ENCODE peak calls at places on chromosome 14, in four cellular contexts. D is HepG2, L is SK-N-SH, Z is K562. T is an unnamed sample.
A peak's percentile ranks its signal among the peaks of the same experiment; 100 is the strongest.

GRCh38 chr14:61498811-61499210 is 177.4 kb downstream of the PRKCH start:
- DNase-seq in D (no peak), Z (no peak), L (no peak), T (no peak)

GRCh38 chr14:74571901-74572828 is 39.9 kb downstream of the LTBP2 start:
- DNase-seq in Z (no peak), L (no peak), D (peak; percentile 38), T (peak; percentile 78)

GRCh38 chr14:57362356-57362755 is 28.0 kb upstream of the NAA30 start:
- DNase-seq in L (no peak), D (peak; percentile 42), Z (no peak), T (no peak)

GRCh38 chr14:31690056-31690455 is 128.9 kb downstream of the NUBPL start:
- DNase-seq in L (no peak), Z (no peak), D (no peak), T (no peak)

GRCh38 chr14:37843969-37844607 is 248.7 kb downstream of the TTC6 start:
- DNase-seq in L (no peak), Z (no peak), D (no peak), T (no peak)

GRCh38 chr14:74671789-74672188 is 41.1 kb downstream of the AREL1 start:
- DNase-seq in Z (no peak), L (no peak), D (no peak), T (no peak)

GRCh38 chr14:52551696-52552062 is 626 bp downstream of the TXNDC16 start:
- DNase-seq in L (peak; percentile 38), D (peak; percentile 32), Z (peak; percentile 39), T (no peak)

GRCh38 chr14:37081220-37081619 is 91.2 kb downstream of the SLC25A21 start:
- DNase-seq in D (no peak), Z (no peak), L (no peak), T (peak; percentile 93)

GRCh38 chr14:51511265-51511664 is 140.4 kb upstream of the FRMD6 start:
- DNase-seq in L (no peak), Z (no peak), D (no peak), T (no peak)

GRCh38 chr14:74517731-74518130 is 24.2 kb downstream of the ISCA2 start:
- DNase-seq in L (no peak), Z (no peak), D (no peak), T (no peak)

GRCh38 chr14:30928462-30928861 is 54.1 kb downstream of the COCH start:
- DNase-seq in D (no peak), Z (no peak), L (no peak), T (no peak)

GRCh38 chr14:75906680-75907280 is 75.0 kb downstream of the TGFB3 start:
- DNase-seq in L (peak; percentile 39), Z (peak; percentile 73), D (peak; percentile 36), T (peak; percentile 21)

GRCh38 chr14:51616724-51617409 is 34.8 kb upstream of the FRMD6 start:
- DNase-seq in Z (no peak), L (no peak), D (peak; percentile 91), T (peak; percentile 62)

GRCh38 chr14:88547386-88547780 is 7.4 kb downstream of the PTPN21 start:
- DNase-seq in L (no peak), D (no peak), Z (no peak), T (no peak)

GRCh38 chr14:88545256-88545655 is 9.6 kb downstream of the PTPN21 start:
- DNase-seq in D (no peak), Z (no peak), L (no peak), T (no peak)

GRCh38 chr14:88550078-88550477 is 4.7 kb downstream of the PTPN21 start:
- DNase-seq in L (no peak), Z (no peak), D (no peak), T (no peak)

GRCh38 chr14:88542857-88543795 is 11.7 kb downstream of the PTPN21 start:
- DNase-seq in L (no peak), D (no peak), Z (no peak), T (no peak)

DNA sequence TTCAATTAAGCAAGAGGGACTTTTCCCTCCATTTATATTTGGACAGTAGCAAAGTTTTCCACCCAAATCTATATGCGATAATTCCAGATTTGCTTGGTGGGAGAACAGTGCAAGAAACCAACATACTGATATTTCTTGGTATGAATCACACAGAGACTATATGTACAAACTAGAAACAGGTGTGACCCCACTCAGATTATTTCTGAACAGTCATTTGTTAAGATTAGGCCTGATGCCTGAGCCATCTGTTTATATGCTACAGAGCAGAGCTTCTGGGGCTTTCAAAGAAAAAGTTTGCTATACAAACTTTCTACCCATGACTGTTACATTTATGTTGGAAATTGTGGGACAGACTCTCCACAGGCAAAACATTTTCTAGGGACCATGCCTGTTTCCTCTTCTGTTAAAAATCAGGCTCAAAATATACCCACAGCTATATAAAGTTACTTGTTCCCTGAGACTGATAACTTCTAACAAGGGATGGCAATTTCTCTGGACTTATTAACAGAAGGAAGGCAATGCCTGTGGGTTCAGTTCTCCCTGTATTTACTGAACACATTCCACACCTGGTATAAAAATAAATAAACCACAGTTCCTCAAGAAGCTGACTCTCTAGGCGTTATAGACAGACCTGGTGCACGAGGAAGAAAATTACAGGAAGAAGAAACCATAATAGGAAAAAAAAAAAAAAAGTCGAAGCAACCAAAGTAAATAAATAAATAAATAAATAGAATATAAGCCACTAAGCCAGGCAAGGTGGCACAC is 8.0 kb downstream of the PTPN21 start:
- DNase-seq in L (no peak), D (no peak), Z (no peak), T (no peak)
- TF ChIP-seq ELF1 in L (no peak), D (no peak), Z (no peak), T (no peak)

GRCh38 chr14:20798932-20799331 is 3.7 kb downstream of the RNASE1 start:
- DNase-seq in L (no peak), Z (peak; percentile 41), D (no peak), T (no peak)
- TF ChIP-seq ELF1 in L (no peak), Z (no peak), D (no peak), T (no peak)

DNA sequence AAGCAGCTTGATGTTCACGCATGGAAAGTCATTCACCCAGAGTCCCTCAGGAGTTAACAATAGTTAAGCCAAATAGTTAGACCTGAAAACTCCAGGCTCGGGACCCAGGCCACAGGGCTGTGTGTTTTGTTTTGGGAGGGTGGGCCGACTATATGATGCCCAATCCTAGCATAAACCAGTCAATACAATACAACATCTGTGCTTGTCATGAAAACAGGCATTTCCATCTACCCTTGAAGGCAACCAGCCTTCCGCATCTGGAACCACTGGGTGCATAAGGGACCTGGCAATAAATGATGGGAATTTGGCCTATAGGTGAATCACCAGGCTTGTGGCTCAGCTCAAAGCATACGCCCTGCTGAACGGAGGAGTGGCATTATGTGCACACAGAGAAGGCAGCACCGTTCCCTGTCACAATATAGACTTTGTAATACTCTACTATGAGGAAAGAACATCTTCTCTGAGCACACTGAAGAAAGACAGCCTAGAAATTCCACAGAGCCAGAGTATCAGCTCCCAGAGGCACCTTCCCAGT is 91.0 kb upstream of the FOXN3 start:
- DNase-seq in D (no peak), L (no peak), Z (no peak), T (peak; percentile 38)
- TF ChIP-seq ELF1 in D (no peak), L (no peak), Z (no peak), T (no peak)

DNA sequence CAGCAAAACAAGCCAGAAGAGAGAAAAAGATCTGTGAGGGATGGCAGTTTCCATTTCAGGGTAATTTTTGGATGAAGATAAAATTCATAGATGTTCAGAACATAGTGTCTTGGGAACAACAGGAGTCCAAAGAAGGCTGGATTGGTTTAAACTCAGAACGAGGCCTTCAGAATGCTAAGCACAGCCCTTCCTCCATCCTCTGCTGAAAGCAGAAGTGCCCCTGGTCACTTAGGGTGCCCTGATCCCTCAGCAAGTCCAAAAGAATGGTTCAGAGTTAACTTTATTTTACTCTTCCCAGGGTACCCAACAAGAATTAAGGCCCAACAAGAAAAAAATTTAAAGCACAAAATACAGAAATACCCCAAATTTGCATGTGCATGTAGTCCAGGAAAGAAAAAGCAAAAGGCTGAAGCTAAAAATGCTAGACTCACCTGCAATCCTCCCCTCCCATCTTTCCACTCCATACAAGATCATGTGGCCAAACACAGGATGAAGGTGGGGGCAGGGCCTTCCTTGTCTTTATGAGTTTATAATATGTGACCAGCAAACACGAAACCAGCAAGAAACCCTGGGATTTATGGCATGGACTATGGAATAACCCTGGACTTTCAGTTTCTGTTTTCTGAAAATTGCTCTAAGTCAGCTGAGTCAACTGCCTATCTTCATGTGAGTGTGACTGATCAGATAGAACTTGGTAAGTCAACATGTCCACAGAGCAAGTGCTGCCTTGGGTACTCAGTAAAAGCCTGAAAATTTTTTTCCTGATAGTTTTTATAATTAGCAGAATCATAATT is 21.2 kb downstream of the MAX start:
- DNase-seq in Z (no peak), L (no peak), D (peak; percentile 12), T (no peak)
- TF ChIP-seq ELF1 in Z (no peak), L (no peak), D (no peak), T (no peak)

DNA sequence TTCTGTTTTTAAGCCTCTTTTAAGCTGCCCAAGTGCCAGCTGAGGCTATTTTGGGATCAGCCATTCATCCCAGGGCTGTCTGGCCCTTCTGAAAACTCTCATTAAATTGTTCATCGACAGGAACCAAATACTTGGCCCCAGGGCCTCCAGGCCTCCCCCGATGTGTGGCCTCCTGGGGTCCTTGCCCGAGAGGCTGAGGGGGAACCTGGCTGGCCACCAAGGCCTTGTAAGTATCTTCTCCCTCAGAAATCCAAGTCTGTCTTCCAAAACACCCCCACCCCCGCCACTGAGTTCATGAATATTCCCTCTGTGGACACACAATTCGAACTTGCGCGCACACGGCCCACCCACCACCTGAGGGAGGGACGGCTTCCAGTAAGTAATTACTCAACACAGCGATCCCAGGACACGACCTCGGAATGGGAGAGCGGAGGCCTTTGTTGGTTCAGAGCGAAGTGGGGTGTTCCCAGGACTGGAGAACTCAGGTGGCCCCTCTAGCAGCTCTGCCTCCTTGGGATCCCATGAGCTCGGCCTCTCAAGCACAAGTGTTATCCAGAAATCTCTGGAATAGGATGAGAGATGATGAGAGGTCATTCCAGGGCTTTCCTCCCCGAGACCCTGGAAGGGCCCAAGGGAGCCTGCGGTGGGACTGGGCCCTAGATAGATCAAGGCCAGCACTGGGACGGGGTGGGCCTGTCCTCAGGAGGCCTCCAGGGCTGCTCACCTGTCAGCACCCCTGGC is 218.8 kb upstream of the RTL1 start:
- DNase-seq in Z (no peak), D (no peak), L (peak; percentile 8), T (no peak)
- TF ChIP-seq ELF1 in Z (no peak), D (no peak), L (no peak), T (no peak)

DNA sequence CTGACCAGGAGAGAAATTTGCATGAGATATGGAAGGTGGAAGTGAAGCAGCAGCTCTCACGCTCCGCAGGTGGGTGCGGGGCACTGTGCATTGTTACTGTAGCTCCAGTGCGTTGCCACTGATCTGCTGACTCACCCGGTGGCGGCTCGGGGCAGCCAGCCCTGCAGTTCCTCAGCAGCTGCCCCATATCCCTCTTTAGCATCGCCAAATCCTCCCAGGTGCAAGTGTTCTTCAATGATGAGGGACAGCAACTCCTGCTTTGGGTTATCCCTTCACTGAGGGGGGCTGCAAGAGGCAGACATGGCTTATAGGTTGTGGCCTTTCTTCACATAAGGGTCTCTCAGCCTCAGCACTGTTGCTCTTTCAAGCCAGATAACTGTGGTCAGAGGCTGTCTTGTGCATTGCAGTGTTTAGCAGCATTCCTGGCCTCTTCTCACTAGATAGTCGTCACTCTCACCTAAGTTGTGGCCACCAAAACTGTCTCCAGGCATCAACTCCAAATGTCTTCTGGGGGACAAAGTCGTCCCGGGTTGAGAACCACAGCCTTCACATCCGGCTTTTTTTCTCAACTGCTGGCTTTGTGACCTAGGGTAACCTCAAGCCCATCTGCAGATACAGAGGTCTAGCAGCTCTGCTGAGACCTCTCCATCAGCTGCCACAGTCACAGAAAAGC is 180.8 kb downstream of the EFCAB11 start:
- DNase-seq in L (no peak), Z (peak; percentile 6), D (peak; percentile 61), T (no peak)
- TF ChIP-seq ELF1 in L (no peak), Z (no peak), D (no peak), T (no peak)

T was measured in HCT116.